ENCODE peak calls at places on chromosomes 7 and 10, in nine cellular contexts. E, S, F, V, J, H, L, G and B are unnamed samples.

GRCh38 chr7:135467207-135467711 is 42.6 kb downstream of the CNOT4 start:
- DNase-seq in V (no peak), J (no peak), F (no peak), H (no peak), E (no peak), S (no peak), G (peak; percentile 67), L (no peak), B (no peak)

GRCh38 chr10:119653209-119653608 is 2.0 kb downstream of the BAG3 start:
- DNase-seq in G (no peak), V (no peak), F (no peak), L (no peak), S (no peak), J (no peak), E (no peak), H (no peak), B (no peak)

GRCh38 chr10:63515002-63515763 is 6.0 kb upstream of the REEP3 start:
- DNase-seq in V (no peak), H (peak; percentile 35), L (no peak), F (no peak), E (no peak), S (no peak), J (no peak), G (peak; percentile 58), B (no peak)

GRCh38 chr10:102651455-102652169 is 7.3 kb downstream of the TRIM8 start:
- DNase-seq in V (no peak), H (no peak), E (no peak), G (no peak), J (no peak), F (no peak), L (no peak), S (no peak), B (no peak)

GRCh38 chr7:113710310-113711106 is 208.3 kb downstream of the PPP1R3A start:
- DNase-seq in J (peak; percentile 82), S (peak; percentile 74), G (peak; percentile 85), V (peak; percentile 74), E (peak; percentile 80), H (peak; percentile 73), F (peak; percentile 45), L (peak; percentile 2), B (peak; percentile 81)

GRCh38 chr7:73838642-73839041 is 3.7 kb downstream of the METTL27 start:
- DNase-seq in G (no peak), V (no peak), J (no peak), H (no peak), S (no peak), F (no peak), L (no peak), E (no peak), B (no peak)

GRCh38 chr10:102235598-102235920 is 5.8 kb downstream of the PITX3 start:
- DNase-seq in F (no peak), V (no peak), S (no peak), J (no peak), E (no peak), G (peak; percentile 45), H (no peak), L (no peak), B (no peak)

GRCh38 chr10:3948843-3949242 is 163.8 kb upstream of the KLF6 start:
- DNase-seq in J (peak; percentile 85), F (no peak), L (no peak), H (no peak), V (peak; percentile 55), E (peak; percentile 57), G (peak; percentile 75), S (no peak), B (no peak)

GRCh38 chr7:19392246-19392645 is 247.0 kb upstream of the FERD3L start:
- DNase-seq in J (no peak), S (no peak), G (peak; percentile 31), H (no peak), F (no peak), V (peak; percentile 79), L (no peak), E (no peak), B (no peak)

GRCh38 chr10:96720422-96721206 is at the start of gene PIK3AP1:
- DNase-seq in G (no peak), E (peak; percentile 35), S (no peak), L (peak; percentile 17), V (no peak), J (peak; percentile 81), H (peak; percentile 69), F (peak; percentile 16), B (peak; percentile 57)

GRCh38 chr7:90850516-90850915 is 254.4 kb downstream of the CDK14 start:
- DNase-seq in J (no peak), G (no peak), L (no peak), V (no peak), F (no peak), S (no peak), H (peak; percentile 71), E (peak; percentile 10), B (no peak)

GRCh38 chr7:20653636-20654035 is 38.2 kb downstream of the ABCB5 start:
- DNase-seq in H (no peak), F (no peak), L (no peak), S (no peak), E (no peak), V (no peak), J (no peak), G (no peak), B (no peak)

GRCh38 chr10:68179016-68179415 is 52.9 kb downstream of the ATOH7 start:
- DNase-seq in H (no peak), V (no peak), S (no peak), L (no peak), G (no peak), J (no peak), E (no peak), F (no peak), B (no peak)

GRCh38 chr10:20185116-20185515 is 368.9 kb downstream of the PLXDC2 start:
- DNase-seq in E (no peak), S (no peak), J (no peak), F (no peak), H (no peak), G (peak; percentile 61), V (peak; percentile 3), L (no peak), B (no peak)

GRCh38 chr7:159030490-159031134 is 114.1 kb downstream of the VIPR2 start:
- DNase-seq in E (peak; percentile 66), F (peak; percentile 61), H (peak; percentile 53), L (no peak), J (no peak), V (no peak), S (no peak), G (no peak), B (peak; percentile 63)

GRCh38 chr7:29274156-29275017 is 79.8 kb downstream of the CHN2 start:
- DNase-seq in F (no peak), H (no peak), L (no peak), E (peak; percentile 36), J (peak; percentile 64), V (no peak), S (no peak), G (peak; percentile 56), B (peak; percentile 23)

GRCh38 chr10:22891797-22892196 is 36.1 kb upstream of the ARMC3 start:
- DNase-seq in L (no peak), E (no peak), F (no peak), S (no peak), G (no peak), J (no peak), V (no peak), H (no peak), B (no peak)

GRCh38 chr7:98209166-98209920 is 1.9 kb upstream of the BHLHA15 start:
- DNase-seq in H (no peak), E (no peak), J (no peak), S (no peak), G (no peak), F (no peak), L (no peak), V (no peak), B (no peak)

GRCh38 chr10:132912685-132913558 is 29.4 kb downstream of the CFAP46 start:
- DNase-seq in S (no peak), G (no peak), E (no peak), H (no peak), L (no peak), F (no peak), J (no peak), V (no peak), B (no peak)

GRCh38 chr10:116723428-116724281 is 18.7 kb downstream of the HSPA12A start:
- DNase-seq in J (no peak), G (no peak), L (no peak), F (no peak), H (peak; percentile 40), S (no peak), V (no peak), E (no peak), B (no peak)

GRCh38 chr7:112266595-112267270 is 60.2 kb downstream of the ZNF277 start:
- DNase-seq in F (no peak), V (peak; percentile 31), G (peak; percentile 72), J (no peak), S (no peak), L (no peak), H (no peak), E (no peak), B (no peak)

GRCh38 chr10:133309720-133310398 is 1.1 kb downstream of the ZNF511 start:
- DNase-seq in J (peak; percentile 79), V (no peak), L (no peak), F (no peak), S (no peak), H (no peak), E (no peak), G (no peak), B (peak; percentile 67)

GRCh38 chr7:16644987-16645592 is 464 bp downstream of the ANKMY2 start:
- DNase-seq in F (peak; percentile 14), J (peak; percentile 42), E (peak; percentile 11), S (no peak), L (peak; percentile 14), G (no peak), H (peak; percentile 46), V (no peak), B (peak; percentile 49)

GRCh38 chr7:19442016-19442785 is 266.6 kb downstream of the POLR1F start:
- DNase-seq in E (peak; percentile 45), G (peak; percentile 76), V (peak; percentile 22), H (peak; percentile 21), L (no peak), S (peak; percentile 30), J (peak; percentile 67), F (no peak), B (peak; percentile 46)

GRCh38 chr10:88987243-88987726 is 3.3 kb upstream of the FAS start:
- DNase-seq in G (no peak), E (no peak), L (no peak), J (no peak), S (no peak), F (no peak), V (no peak), H (no peak), B (no peak)

GRCh38 chr10:49365675-49366415 is 30.0 kb downstream of the DRGX start:
- DNase-seq in V (no peak), J (no peak), S (no peak), H (no peak), G (no peak), L (no peak), F (no peak), E (no peak), B (no peak)

GRCh38 chr7:24755541-24756416 is 1.5 kb downstream of the GSDME start:
- DNase-seq in G (peak; percentile 78), V (no peak), L (no peak), S (no peak), H (no peak), J (no peak), F (no peak), E (no peak), B (no peak)

GRCh38 chr10:71868192-71868697 is 17.2 kb upstream of the PSAP start:
- DNase-seq in H (no peak), E (no peak), F (no peak), G (peak; percentile 78), L (no peak), V (peak; percentile 49), J (no peak), S (no peak), B (no peak)

GRCh38 chr10:7043051-7043653 is 367.7 kb downstream of the SFMBT2 start:
- DNase-seq in F (no peak), J (no peak), H (no peak), L (no peak), S (no peak), E (no peak), V (no peak), G (no peak), B (no peak)

GRCh38 chr10:133411523-133412380 is 12.7 kb downstream of the SPRN start:
- DNase-seq in V (no peak), G (peak; percentile 12), E (no peak), L (no peak), H (no peak), F (no peak), J (no peak), S (no peak), B (no peak)